ENCODE peak calls at places on chromosomes 3 and 15, in five cellular contexts. O is astrocyte of the spinal cord, U is breast epithelium, L is ascending aorta, W is right atrium auricular region. K is an unnamed sample.

GRCh38 chr3:126125781-126126251 is 41.9 kb upstream of the SLC41A3 start:
- DNase-seq in O (no peak), U (no peak), L (peak), W (no peak), K (no peak)

GRCh38 chr15:34717729-34718128 is 37.1 kb downstream of the GJD2 start:
- DNase-seq in O (no peak), U (no peak), L (no peak), W (no peak), K (no peak)

GRCh38 chr3:129415378-129415777 is 13.1 kb downstream of the EFCAB12 start:
- DNase-seq in O (no peak), U (no peak), L (no peak), W (no peak), K (no peak)

GRCh38 chr15:58522391-58522790 is 90.6 kb downstream of the LIPC start:
- DNase-seq in O (no peak), U (no peak), L (peak), W (no peak), K (no peak)

GRCh38 chr3:63349583-63350177 is 71.6 kb downstream of the SYNPR start:
- DNase-seq in O (peak), U (no peak), L (no peak), W (no peak), K (no peak)

GRCh38 chr3:35936571-35936970 is 297.2 kb downstream of the ARPP21 start:
- DNase-seq in O (peak), U (no peak), L (no peak), W (no peak), K (no peak)

GRCh38 chr3:79032686-79033318 is 735.0 kb downstream of the ROBO1 start:
- DNase-seq in O (peak), U (no peak), L (no peak), W (no peak), K (no peak)

GRCh38 chr3:35932995-35933394 is 293.7 kb downstream of the ARPP21 start:
- DNase-seq in O (peak), U (no peak), L (no peak), W (no peak), K (no peak)

GRCh38 chr3:40852712-40853111 is 328.0 kb downstream of the ZNF621 start:
- DNase-seq in O (no peak), U (no peak), L (no peak), W (no peak), K (no peak)

GRCh38 chr3:56408761-56409196 is 59.5 kb downstream of the ERC2 start:
- DNase-seq in O (no peak), U (no peak), L (no peak), W (no peak), K (no peak)

GRCh38 chr3:150414273-150414672 is 6.2 kb downstream of the TSC22D2 start:
- DNase-seq in O (peak), U (no peak), L (no peak), W (no peak), K (no peak)

GRCh38 chr3:43094851-43095250 is 11.0 kb downstream of the POMGNT2 start:
- DNase-seq in O (no peak), U (no peak), L (peak), W (no peak), K (no peak)

GRCh38 chr3:171833775-171834460 is 9.2 kb upstream of the TMEM212 start:
- DNase-seq in O (peak), U (no peak), L (no peak), W (no peak), K (no peak)

GRCh38 chr15:99651023-99651807 is 82.0 kb downstream of the LYSMD4 start:
- DNase-seq in O (peak), U (no peak), L (no peak), W (no peak), K (no peak)

GRCh38 chr3:57048052-57048671 is 12.3 kb upstream of the SPATA12 start:
- DNase-seq in O (no peak), U (no peak), L (peak), W (peak), K (no peak)

GRCh38 chr3:59772416-59773408 is 722.9 kb upstream of the CFAP20DC start:
- DNase-seq in O (no peak), U (no peak), L (no peak), W (no peak), K (no peak)

GRCh38 chr15:25790003-25790660 is 73.0 kb downstream of the ATP10A start:
- DNase-seq in O (peak), U (no peak), L (peak), W (peak), K (no peak)

GRCh38 chr3:184557348-184557950 is 4.1 kb upstream of the EPHB3 start:
- DNase-seq in O (no peak), U (no peak), L (no peak), W (no peak), K (no peak)

GRCh38 chr3:129893616-129894070 is at the start of gene TMCC1:
- DNase-seq in O (peak), U (peak), L (peak), W (peak), K (peak)

GRCh38 chr3:105085506-105085905 is 281.2 kb upstream of the ALCAM start:
- DNase-seq in O (no peak), U (no peak), L (no peak), W (no peak), K (no peak)

GRCh38 chr3:30428251-30428650 is 178.2 kb upstream of the TGFBR2 start:
- DNase-seq in O (peak), U (no peak), L (no peak), W (no peak), K (no peak)

GRCh38 chr3:149085828-149086231 is 503 bp downstream of the HLTF start:
- DNase-seq in O (peak), U (no peak), L (no peak), W (no peak), K (no peak)

GRCh38 chr3:43144811-43145490 is 39.1 kb upstream of the POMGNT2 start:
- DNase-seq in O (peak), U (no peak), L (no peak), W (no peak), K (no peak)

GRCh38 chr15:67832031-67832551 is 6.8 kb downstream of the SKOR1 start:
- DNase-seq in O (no peak), U (no peak), L (no peak), W (no peak), K (no peak)

GRCh38 chr3:39107056-39107873 is at the start of the genes GORASP1 and TTC21A:
- DNase-seq in O (peak), U (peak), L (peak), W (peak), K (peak)

DNA sequence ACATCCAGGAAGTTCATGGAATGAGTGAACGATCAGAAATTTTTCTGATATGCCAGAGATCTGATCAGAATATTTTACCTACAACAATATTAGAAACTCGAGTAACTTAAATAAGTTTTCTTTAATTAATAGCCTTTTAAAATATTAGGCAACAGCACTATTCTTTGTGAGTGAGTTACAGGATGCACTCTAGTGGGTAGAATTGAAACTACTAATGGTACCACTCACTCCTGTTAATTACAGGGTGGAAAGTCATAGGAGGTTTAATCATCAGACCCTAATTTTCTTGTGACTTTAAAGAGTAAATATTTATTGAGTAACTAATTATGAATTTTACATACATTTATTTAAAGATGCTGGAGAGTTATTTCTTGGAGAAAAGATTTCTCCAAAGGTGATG is 217.3 kb downstream of the CACNA2D3 start:
- DNase-seq in O (no peak), U (no peak), L (no peak), W (no peak), K (no peak)
- TF ChIP-seq CTCF in O (no peak), U (no peak), L (no peak), W (no peak), K (no peak)

DNA sequence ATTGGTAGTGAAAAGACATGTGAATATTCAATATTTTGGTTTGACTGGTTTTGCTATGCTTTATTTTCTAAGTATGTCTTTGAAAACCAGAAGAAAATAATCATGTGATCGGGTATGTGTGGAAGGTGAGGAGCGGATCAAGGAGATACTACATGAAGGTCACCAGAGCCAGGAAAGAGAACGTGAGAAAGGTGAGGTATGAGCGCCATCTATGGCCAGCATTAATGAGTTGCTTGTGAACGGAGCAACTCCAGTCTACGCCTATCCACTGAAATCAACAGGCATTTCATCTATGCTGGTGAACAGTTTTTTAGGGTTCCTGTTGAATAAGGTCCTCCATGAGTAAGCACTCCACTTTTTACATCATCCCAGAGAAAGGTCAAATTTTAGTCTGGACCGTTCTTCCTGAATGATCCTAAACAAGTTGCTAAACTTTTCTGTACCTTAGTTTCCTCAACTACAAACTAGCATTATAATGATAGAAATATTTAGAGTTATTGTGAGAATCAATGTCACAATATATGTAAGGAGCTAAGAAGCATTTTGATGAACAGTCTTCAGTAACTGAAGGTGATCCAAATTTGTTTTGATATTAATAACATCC is 1435.2 kb upstream of the CADM2 start:
- DNase-seq in O (peak), U (no peak), L (no peak), W (no peak), K (no peak)
- TF ChIP-seq CTCF in O (peak), U (peak), L (peak), W (peak), K (peak)

DNA sequence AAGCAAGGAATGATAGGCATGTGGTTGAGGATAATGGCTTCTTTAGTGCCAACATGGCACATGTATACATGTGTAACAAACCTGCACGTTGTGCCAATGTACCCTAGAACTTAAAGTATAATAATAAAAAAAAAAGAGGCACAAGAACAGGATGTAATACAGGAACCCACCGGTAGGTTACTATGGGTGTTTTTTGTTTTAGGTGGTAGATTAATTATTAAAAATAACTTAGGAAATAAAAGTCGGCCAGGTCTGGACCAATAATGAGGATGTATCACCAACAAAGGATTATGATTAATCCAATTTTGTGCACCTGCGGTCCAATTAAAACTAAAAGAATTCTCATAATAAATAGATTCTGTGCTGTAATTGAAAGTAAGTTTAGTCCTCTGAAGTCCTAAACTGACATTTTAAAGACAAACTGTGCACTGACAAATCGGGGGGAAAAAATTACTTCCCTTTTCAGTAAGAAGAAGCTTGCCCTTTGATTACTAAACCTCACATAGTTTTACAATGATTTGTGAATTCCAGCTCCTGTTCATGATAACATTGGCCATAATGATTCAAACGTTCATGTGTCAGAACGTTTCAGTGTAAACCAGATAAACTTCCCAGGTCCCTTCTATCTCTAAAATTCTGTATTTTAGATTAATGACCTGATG is 62.2 kb downstream of the CASR start:
- DNase-seq in O (peak), U (no peak), L (no peak), W (no peak), K (no peak)
- TF ChIP-seq CTCF in O (no peak), U (no peak), L (no peak), W (no peak), K (peak)

GRCh38 chr3:76264911-76265310 is 479.6 kb upstream of the ZNF717 start:
- DNase-seq in O (no peak), U (no peak), L (no peak), W (no peak), K (no peak)
- TF ChIP-seq CTCF in O (no peak), U (no peak), L (no peak), W (no peak), K (no peak)

GRCh38 chr3:143597774-143598652 is 250.3 kb downstream of the SLC9A9 start:
- DNase-seq in O (peak), U (no peak), L (no peak), W (no peak), K (no peak)

GRCh38 chr3:143600762-143601161 is 247.5 kb downstream of the SLC9A9 start:
- DNase-seq in O (peak), U (no peak), L (no peak), W (no peak), K (no peak)

GRCh38 chr3:143595456-143596077 is 252.7 kb downstream of the SLC9A9 start:
- DNase-seq in O (no peak), U (no peak), L (no peak), W (no peak), K (no peak)

GRCh38 chr3:143594217-143594616 is 254.1 kb downstream of the SLC9A9 start:
- DNase-seq in O (no peak), U (no peak), L (no peak), W (no peak), K (no peak)

DNA sequence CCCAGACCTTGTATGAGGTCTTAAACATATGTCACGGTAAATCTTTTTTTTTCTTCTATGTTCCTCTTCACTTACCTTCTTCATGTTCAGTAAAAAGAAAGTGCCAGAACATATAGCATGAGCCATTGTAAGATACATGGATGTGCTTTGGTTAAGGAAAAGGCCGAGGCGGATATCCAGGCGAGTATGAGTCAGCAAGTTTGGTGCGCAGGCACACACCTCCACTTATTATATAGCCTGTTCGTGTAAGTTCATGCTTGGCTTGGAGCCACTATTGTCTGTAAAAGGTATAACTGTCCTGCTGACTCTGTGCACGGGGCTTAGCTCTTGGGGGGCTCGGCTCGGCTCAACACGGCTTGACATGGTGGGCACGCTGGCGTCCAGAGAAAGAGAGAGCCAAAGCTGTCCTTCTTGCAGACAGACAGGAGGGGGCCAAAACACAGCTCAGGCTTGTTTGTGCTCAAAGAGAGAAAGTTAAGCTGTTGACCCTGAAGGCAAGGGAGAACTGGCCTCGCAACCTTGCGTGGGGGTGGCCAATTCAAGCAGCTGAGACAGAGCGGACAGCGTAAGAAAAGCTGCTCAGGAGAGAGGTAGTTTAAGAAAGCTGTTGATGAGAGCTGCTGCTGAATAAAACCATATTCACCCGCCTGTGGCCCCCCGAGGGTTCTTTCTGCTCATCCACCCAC is 251.2 kb downstream of the SLC9A9 start:
- DNase-seq in O (no peak), U (no peak), L (no peak), W (no peak), K (no peak)
- TF ChIP-seq CTCF in O (no peak), U (no peak), L (no peak), W (no peak), K (peak)

DNA sequence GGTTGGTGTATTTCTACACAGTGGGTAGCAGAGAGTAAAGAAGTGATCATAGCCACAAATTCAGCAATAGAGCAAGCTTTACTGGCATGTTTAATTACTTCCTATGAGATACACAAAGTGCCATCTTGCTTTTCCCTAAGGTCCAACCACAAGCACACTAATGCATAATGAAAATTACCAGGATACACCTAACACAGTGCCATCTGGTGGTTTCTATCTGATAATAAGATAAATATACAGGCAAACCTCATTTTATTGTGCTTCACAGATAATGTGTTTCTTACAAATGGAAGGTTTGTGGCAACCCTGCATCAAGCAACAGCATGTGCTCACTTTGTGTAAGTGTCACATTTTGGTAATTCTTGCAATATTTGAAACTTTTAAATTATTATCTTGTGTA is 223.0 kb downstream of the NSUN3 start:
- DNase-seq in O (peak), U (no peak), L (no peak), W (no peak), K (no peak)
- TF ChIP-seq CTCF in O (peak), U (no peak), L (no peak), W (no peak), K (peak)

DNA sequence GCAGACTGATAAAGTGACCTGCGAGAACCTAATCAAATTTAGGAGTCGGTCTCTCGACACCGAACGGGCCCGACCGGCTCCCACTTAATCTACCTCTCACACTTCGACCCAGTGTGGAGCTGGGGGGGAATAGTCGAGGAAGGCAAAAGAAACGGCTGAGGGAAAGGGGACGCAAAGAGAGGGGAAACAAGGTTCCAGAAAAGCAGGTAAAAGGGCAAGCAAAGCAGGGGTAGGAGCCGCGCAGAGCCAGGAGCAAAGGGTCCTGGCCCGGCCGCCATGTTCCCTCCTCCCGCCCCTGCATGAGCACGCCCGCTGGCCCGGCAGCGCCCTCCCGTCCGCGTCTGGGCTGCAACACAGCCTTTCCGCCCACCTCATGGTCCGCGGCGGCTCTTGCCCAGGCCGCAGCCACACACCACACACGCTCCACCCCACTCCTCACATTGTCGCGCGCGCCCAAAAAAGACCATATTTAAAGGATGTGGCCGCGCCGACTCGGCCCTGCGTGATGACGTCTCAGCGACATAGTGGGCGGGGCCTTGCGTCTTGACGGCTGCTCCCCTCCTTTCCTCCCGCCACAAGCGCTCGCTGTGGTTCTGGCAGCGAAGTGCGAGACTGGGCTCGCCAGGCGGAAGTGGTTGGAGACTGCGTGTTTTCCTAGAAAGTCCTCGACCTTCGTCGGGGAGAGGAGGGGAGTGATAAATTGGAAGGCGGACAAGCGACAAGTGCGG is at the start of gene ICE2:
- DNase-seq in O (peak), U (peak), L (peak), W (peak), K (peak)
- TF ChIP-seq CTCF in O (no peak), U (peak), L (no peak), W (no peak), K (peak)

DNA sequence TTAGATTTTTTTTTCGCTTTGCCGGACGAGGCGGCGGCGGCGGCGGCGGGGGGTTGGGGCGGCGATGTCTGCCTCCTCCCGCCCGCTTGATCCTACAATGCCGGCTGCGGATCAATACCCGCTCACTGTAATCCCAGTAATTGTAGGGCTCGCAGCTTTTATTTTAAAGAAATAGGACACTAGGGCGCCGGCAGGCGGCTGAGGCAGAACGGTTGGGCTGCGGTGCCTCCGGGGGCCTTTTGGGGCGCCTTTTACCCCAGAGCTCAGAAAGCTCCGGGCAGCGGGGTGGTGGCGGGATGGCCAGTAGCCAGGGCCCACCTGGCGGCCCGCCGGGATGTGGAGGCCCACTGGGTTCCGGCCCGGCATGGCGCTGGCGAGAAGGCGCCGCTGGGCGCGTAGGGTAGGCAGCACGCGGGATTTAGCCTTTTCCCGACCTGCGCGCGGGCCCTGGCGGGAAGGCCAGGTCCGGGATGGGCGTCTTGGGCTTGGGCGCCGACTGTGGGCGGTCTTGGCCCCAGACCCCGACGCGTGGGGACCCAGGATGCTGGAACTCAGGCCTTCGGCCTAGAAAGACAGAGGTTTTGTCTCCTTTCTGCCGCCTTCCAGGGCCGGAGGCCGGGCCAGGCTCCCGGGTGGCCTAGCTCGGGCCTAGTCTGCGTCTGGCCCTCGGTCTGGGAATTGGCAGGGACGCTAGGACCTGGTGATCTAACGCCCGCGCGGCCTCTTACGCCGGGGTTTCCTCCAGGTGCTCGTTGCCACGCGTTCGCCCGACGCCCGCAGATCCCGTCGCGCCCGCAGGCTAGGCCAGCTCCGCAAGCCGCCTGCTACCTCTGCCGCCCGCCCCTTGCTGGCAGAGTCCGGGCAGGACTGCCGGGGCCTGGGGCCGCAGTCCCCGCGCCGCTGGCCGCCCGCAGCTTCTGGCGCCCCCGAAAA is 15.5 kb upstream of the ONECUT1 start:
- DNase-seq in O (no peak), U (no peak), L (no peak), W (no peak), K (peak)
- TF ChIP-seq CTCF in O (peak), U (no peak), L (no peak), W (no peak), K (peak)

K was measured in type B pancreatic cell.